ENCODE peak calls at places on chromosomes 2 and 18, in ten cellular contexts. One of them, this sample, is unnamed.

GRCh38 chr2:171389325-171389724 is 44.5 kb downstream of the METTL8 start:
- DNase-seq in Peyer's patch: no peak
- DNase-seq in GM12892: no peak
- DNase-seq in stomach: no peak
- DNase-seq in transverse colon: no peak
- DNase-seq in uterus: no peak
- DNase-seq in right lobe of liver: no peak
- DNase-seq in H54: no peak
- DNase-seq in K562: no peak
- DNase-seq in esophagus squamous epithelium: no peak
- DNase-seq in this sample: no peak

GRCh38 chr18:9437049-9437448 is 38.3 kb upstream of the RALBP1 start:
- DNase-seq in K562: no peak
- DNase-seq in H54: no peak
- DNase-seq in stomach: no peak
- DNase-seq in transverse colon: no peak
- DNase-seq in Peyer's patch: no peak
- DNase-seq in esophagus squamous epithelium: no peak
- DNase-seq in uterus: no peak
- DNase-seq in right lobe of liver: no peak
- DNase-seq in GM12892: no peak
- DNase-seq in this sample: no peak

GRCh38 chr18:69230204-69230603 is 170.5 kb upstream of the DOK6 start:
- DNase-seq in H54: no peak
- DNase-seq in stomach: no peak
- DNase-seq in right lobe of liver: no peak
- DNase-seq in GM12892: no peak
- DNase-seq in esophagus squamous epithelium: no peak
- DNase-seq in uterus: no peak
- DNase-seq in Peyer's patch: no peak
- DNase-seq in transverse colon: no peak
- DNase-seq in K562: no peak
- DNase-seq in this sample: no peak

GRCh38 chr2:209753020-209753419 is 18.6 kb upstream of the UNC80 start:
- DNase-seq in H54: no peak
- DNase-seq in esophagus squamous epithelium: no peak
- DNase-seq in GM12892: no peak
- DNase-seq in uterus: no peak
- DNase-seq in K562: no peak
- DNase-seq in Peyer's patch: no peak
- DNase-seq in stomach: no peak
- DNase-seq in right lobe of liver: no peak
- DNase-seq in transverse colon: no peak
- DNase-seq in this sample: no peak

GRCh38 chr2:71339685-71340084 is 8.1 kb downstream of the ZNF638 start:
- DNase-seq in uterus: no peak
- DNase-seq in GM12892: no peak
- DNase-seq in transverse colon: no peak
- DNase-seq in Peyer's patch: no peak
- DNase-seq in K562: no peak
- DNase-seq in H54: no peak
- DNase-seq in right lobe of liver: no peak
- DNase-seq in stomach: no peak
- DNase-seq in esophagus squamous epithelium: no peak
- DNase-seq in this sample: no peak

GRCh38 chr2:209636066-209636465 is 135.6 kb upstream of the UNC80 start:
- DNase-seq in K562: no peak
- DNase-seq in Peyer's patch: no peak
- DNase-seq in H54: no peak
- DNase-seq in stomach: no peak
- DNase-seq in uterus: no peak
- DNase-seq in GM12892: no peak
- DNase-seq in esophagus squamous epithelium: no peak
- DNase-seq in right lobe of liver: no peak
- DNase-seq in transverse colon: no peak
- DNase-seq in this sample: no peak

GRCh38 chr18:28174181-28174906 is 2.6 kb downstream of the CDH2 start:
- DNase-seq in stomach: no peak
- DNase-seq in Peyer's patch: no peak
- DNase-seq in transverse colon: no peak
- DNase-seq in esophagus squamous epithelium: no peak
- DNase-seq in GM12892: no peak
- DNase-seq in right lobe of liver: no peak
- DNase-seq in uterus: no peak
- DNase-seq in K562: no peak
- DNase-seq in H54: no peak
- DNase-seq in this sample: no peak

GRCh38 chr2:127763776-127764175 is 47.2 kb downstream of the WDR33 start:
- DNase-seq in transverse colon: no peak
- DNase-seq in esophagus squamous epithelium: no peak
- DNase-seq in GM12892: no peak
- DNase-seq in uterus: no peak
- DNase-seq in K562: no peak
- DNase-seq in Peyer's patch: no peak
- DNase-seq in right lobe of liver: no peak
- DNase-seq in H54: no peak
- DNase-seq in stomach: no peak
- DNase-seq in this sample: no peak

GRCh38 chr2:70957838-70958237 is 20.6 kb upstream of the ANKRD53 start:
- DNase-seq in Peyer's patch: peak
- DNase-seq in esophagus squamous epithelium: no peak
- DNase-seq in K562: no peak
- DNase-seq in transverse colon: no peak
- DNase-seq in right lobe of liver: peak
- DNase-seq in GM12892: no peak
- DNase-seq in H54: no peak
- DNase-seq in stomach: no peak
- DNase-seq in uterus: peak
- DNase-seq in this sample: peak

GRCh38 chr2:101998556-101999121 is 6.9 kb downstream of the IL1R2 start:
- DNase-seq in right lobe of liver: no peak
- DNase-seq in Peyer's patch: no peak
- DNase-seq in esophagus squamous epithelium: no peak
- DNase-seq in transverse colon: no peak
- DNase-seq in uterus: no peak
- DNase-seq in K562: no peak
- DNase-seq in stomach: no peak
- DNase-seq in H54: no peak
- DNase-seq in GM12892: no peak
- DNase-seq in this sample: no peak

GRCh38 chr2:102000012-102000411 is 8.3 kb downstream of the IL1R2 start:
- DNase-seq in H54: no peak
- DNase-seq in stomach: no peak
- DNase-seq in Peyer's patch: no peak
- DNase-seq in esophagus squamous epithelium: no peak
- DNase-seq in right lobe of liver: no peak
- DNase-seq in K562: no peak
- DNase-seq in transverse colon: no peak
- DNase-seq in uterus: no peak
- DNase-seq in GM12892: no peak
- DNase-seq in this sample: no peak

GRCh38 chr2:102001767-102002142 is 10.0 kb downstream of the IL1R2 start:
- DNase-seq in H54: no peak
- DNase-seq in uterus: no peak
- DNase-seq in stomach: no peak
- DNase-seq in right lobe of liver: no peak
- DNase-seq in esophagus squamous epithelium: no peak
- DNase-seq in Peyer's patch: no peak
- DNase-seq in transverse colon: no peak
- DNase-seq in GM12892: no peak
- DNase-seq in K562: no peak
- DNase-seq in this sample: no peak

GRCh38 chr2:102000813-102001766 is 9.3 kb downstream of the IL1R2 start:
- DNase-seq in right lobe of liver: peak
- DNase-seq in Peyer's patch: no peak
- DNase-seq in uterus: no peak
- DNase-seq in esophagus squamous epithelium: no peak
- DNase-seq in K562: no peak
- DNase-seq in stomach: no peak
- DNase-seq in H54: no peak
- DNase-seq in transverse colon: no peak
- DNase-seq in GM12892: no peak
- DNase-seq in this sample: no peak

DNA sequence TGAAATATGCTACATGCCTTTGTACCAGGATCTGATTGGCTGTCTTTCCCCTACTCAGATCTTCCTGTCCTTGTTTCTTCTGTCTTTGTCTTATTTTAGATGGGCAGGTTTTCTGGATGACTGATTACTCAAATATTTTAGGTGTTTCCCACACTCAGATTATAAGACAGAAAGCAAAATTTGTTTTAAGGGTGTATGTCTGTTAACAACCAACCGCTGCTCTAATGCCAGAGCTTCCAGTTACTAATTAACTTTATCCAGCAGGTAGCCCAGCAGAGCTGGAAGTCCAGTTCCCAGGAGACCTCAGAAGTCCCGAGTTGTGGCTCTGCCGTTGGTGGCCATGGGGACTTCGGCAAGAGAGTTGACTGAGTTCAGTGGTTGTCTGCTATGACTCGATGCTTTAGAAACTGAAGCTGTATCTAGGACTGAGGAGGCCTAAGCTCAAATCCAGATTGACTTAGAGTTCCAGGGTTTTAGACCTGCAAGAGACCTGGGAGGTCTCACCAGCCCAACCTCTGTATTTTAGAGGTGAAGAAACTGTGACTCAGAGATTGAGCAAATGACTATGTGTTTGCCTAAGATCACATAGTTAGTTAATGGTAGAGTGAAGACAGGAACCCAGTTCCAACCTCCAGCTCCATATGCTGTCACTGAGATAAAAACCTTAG is 7.5 kb downstream of the IL1R2 start:
- DNase-seq in right lobe of liver: peak
- DNase-seq in Peyer's patch: no peak
- DNase-seq in transverse colon: peak
- DNase-seq in stomach: peak
- DNase-seq in uterus: no peak
- DNase-seq in GM12892: no peak
- DNase-seq in H54: no peak
- DNase-seq in esophagus squamous epithelium: no peak
- DNase-seq in K562: no peak
- DNase-seq in this sample: no peak
- TF ChIP-seq POLR2A in right lobe of liver: peak
- TF ChIP-seq POLR2A in Peyer's patch: no peak
- TF ChIP-seq POLR2A in transverse colon: peak
- TF ChIP-seq POLR2A in stomach: no peak
- TF ChIP-seq POLR2A in uterus: no peak
- TF ChIP-seq POLR2A in GM12892: no peak
- TF ChIP-seq POLR2A in H54: no peak
- TF ChIP-seq POLR2A in esophagus squamous epithelium: no peak
- TF ChIP-seq POLR2A in K562: no peak
- TF ChIP-seq POLR2A in this sample: no peak

GRCh38 chr2:73162856-73163521 is 39.4 kb upstream of the NOTO start:
- DNase-seq in right lobe of liver: no peak
- DNase-seq in stomach: no peak
- DNase-seq in GM12892: no peak
- DNase-seq in K562: peak
- DNase-seq in H54: no peak
- DNase-seq in transverse colon: no peak
- DNase-seq in esophagus squamous epithelium: no peak
- DNase-seq in Peyer's patch: no peak
- DNase-seq in uterus: no peak
- DNase-seq in this sample: no peak

GRCh38 chr2:73163522-73164367 is 38.6 kb upstream of the NOTO start:
- DNase-seq in right lobe of liver: peak
- DNase-seq in transverse colon: peak
- DNase-seq in GM12892: peak
- DNase-seq in H54: peak
- DNase-seq in stomach: peak
- DNase-seq in esophagus squamous epithelium: no peak
- DNase-seq in uterus: peak
- DNase-seq in K562: peak
- DNase-seq in Peyer's patch: peak
- DNase-seq in this sample: no peak
- TF ChIP-seq POLR2A in right lobe of liver: no peak
- TF ChIP-seq POLR2A in transverse colon: no peak
- TF ChIP-seq POLR2A in GM12892: no peak
- TF ChIP-seq POLR2A in H54: no peak
- TF ChIP-seq POLR2A in stomach: no peak
- TF ChIP-seq POLR2A in esophagus squamous epithelium: no peak
- TF ChIP-seq POLR2A in uterus: no peak
- TF ChIP-seq POLR2A in K562: no peak
- TF ChIP-seq POLR2A in Peyer's patch: no peak
- TF ChIP-seq POLR2A in this sample: no peak

GRCh38 chr2:236575501-236575900 is 5.9 kb downstream of the ACKR3 start:
- DNase-seq in stomach: no peak
- DNase-seq in esophagus squamous epithelium: no peak
- DNase-seq in transverse colon: no peak
- DNase-seq in uterus: no peak
- DNase-seq in GM12892: no peak
- DNase-seq in K562: no peak
- DNase-seq in H54: no peak
- DNase-seq in right lobe of liver: no peak
- DNase-seq in Peyer's patch: no peak
- DNase-seq in this sample: no peak
- TF ChIP-seq POLR2A in stomach: no peak
- TF ChIP-seq POLR2A in esophagus squamous epithelium: no peak
- TF ChIP-seq POLR2A in transverse colon: no peak
- TF ChIP-seq POLR2A in uterus: no peak
- TF ChIP-seq POLR2A in GM12892: no peak
- TF ChIP-seq POLR2A in K562: no peak
- TF ChIP-seq POLR2A in H54: no peak
- TF ChIP-seq POLR2A in right lobe of liver: peak
- TF ChIP-seq POLR2A in Peyer's patch: no peak
- TF ChIP-seq POLR2A in this sample: no peak

GRCh38 chr2:238434846-238435751 is 8.4 kb downstream of the ASB1 start:
- DNase-seq in Peyer's patch: no peak
- DNase-seq in GM12892: no peak
- DNase-seq in K562: no peak
- DNase-seq in right lobe of liver: no peak
- DNase-seq in transverse colon: no peak
- DNase-seq in esophagus squamous epithelium: no peak
- DNase-seq in H54: no peak
- DNase-seq in uterus: no peak
- DNase-seq in stomach: no peak
- DNase-seq in this sample: no peak

GRCh38 chr2:238431431-238431830 is 4.7 kb downstream of the ASB1 start:
- DNase-seq in Peyer's patch: no peak
- DNase-seq in transverse colon: no peak
- DNase-seq in GM12892: no peak
- DNase-seq in H54: no peak
- DNase-seq in right lobe of liver: no peak
- DNase-seq in esophagus squamous epithelium: no peak
- DNase-seq in uterus: no peak
- DNase-seq in K562: no peak
- DNase-seq in stomach: no peak
- DNase-seq in this sample: no peak

GRCh38 chr2:238433300-238433915 is 6.7 kb downstream of the ASB1 start:
- DNase-seq in right lobe of liver: no peak
- DNase-seq in H54: no peak
- DNase-seq in esophagus squamous epithelium: no peak
- DNase-seq in transverse colon: no peak
- DNase-seq in stomach: no peak
- DNase-seq in Peyer's patch: no peak
- DNase-seq in GM12892: no peak
- DNase-seq in uterus: no peak
- DNase-seq in K562: no peak
- DNase-seq in this sample: no peak

GRCh38 chr2:238435752-238436096 is 9.0 kb downstream of the ASB1 start:
- DNase-seq in GM12892: no peak
- DNase-seq in K562: no peak
- DNase-seq in esophagus squamous epithelium: no peak
- DNase-seq in right lobe of liver: no peak
- DNase-seq in stomach: no peak
- DNase-seq in H54: no peak
- DNase-seq in transverse colon: no peak
- DNase-seq in Peyer's patch: no peak
- DNase-seq in uterus: no peak
- DNase-seq in this sample: no peak

GRCh38 chr2:238433941-238434845 is 7.5 kb downstream of the ASB1 start:
- DNase-seq in H54: no peak
- DNase-seq in GM12892: no peak
- DNase-seq in K562: no peak
- DNase-seq in transverse colon: no peak
- DNase-seq in stomach: no peak
- DNase-seq in esophagus squamous epithelium: no peak
- DNase-seq in uterus: no peak
- DNase-seq in right lobe of liver: no peak
- DNase-seq in Peyer's patch: no peak
- DNase-seq in this sample: no peak
- TF ChIP-seq POLR2A in H54: no peak
- TF ChIP-seq POLR2A in GM12892: no peak
- TF ChIP-seq POLR2A in K562: no peak
- TF ChIP-seq POLR2A in transverse colon: no peak
- TF ChIP-seq POLR2A in stomach: no peak
- TF ChIP-seq POLR2A in esophagus squamous epithelium: no peak
- TF ChIP-seq POLR2A in uterus: no peak
- TF ChIP-seq POLR2A in right lobe of liver: no peak
- TF ChIP-seq POLR2A in Peyer's patch: no peak
- TF ChIP-seq POLR2A in this sample: no peak